ENCODE peak calls at places on chromosomes 3 and 15, in seven cellular contexts. Y is lung; N is IMR-90; C is transverse colon; A is ovary; X is CD8-positive, alpha-beta T cell; S is sigmoid colon. H is an unnamed sample.

GRCh38 chr3:126432901-126433480 is 38.3 kb downstream of the CFAP100 start:
- DNase-seq in Y (no peak), N (no peak), C (no peak), A (no peak), X (no peak), S (peak; percentile 48), H (no peak)

GRCh38 chr3:160185711-160186110 is 39.5 kb upstream of the C3orf80 start:
- DNase-seq in Y (no peak), N (no peak), C (no peak), A (no peak), X (no peak), S (no peak), H (no peak)

GRCh38 chr3:196603683-196604082 is 35.2 kb downstream of the FBXO45 start:
- DNase-seq in Y (no peak), N (no peak), C (no peak), A (no peak), X (no peak), S (no peak), H (no peak)

GRCh38 chr3:133753779-133754164 is 7.6 kb downstream of the TF start:
- DNase-seq in Y (no peak), N (no peak), C (no peak), A (no peak), X (no peak), S (no peak), H (no peak)

GRCh38 chr15:26051771-26052685 is 188.9 kb upstream of the ATP10A start:
- DNase-seq in Y (no peak), N (no peak), C (peak; percentile 7), A (no peak), X (no peak), S (peak; percentile 82), H (peak; percentile 51)

GRCh38 chr15:31271224-31271635 is 55.4 kb upstream of the KLF13 start:
- DNase-seq in Y (peak; percentile 27), N (no peak), C (no peak), A (peak; percentile 6), X (no peak), S (peak; percentile 48), H (no peak)

GRCh38 chr3:85572426-85572825 is 613.6 kb downstream of the CADM2 start:
- DNase-seq in Y (no peak), N (no peak), C (no peak), A (no peak), X (no peak), S (no peak), H (no peak)

GRCh38 chr3:99949956-99950670 is 132.5 kb downstream of the CMSS1 start:
- DNase-seq in Y (no peak), N (no peak), C (no peak), A (no peak), X (no peak), S (no peak), H (no peak)

GRCh38 chr3:28140664-28141063 is 100.8 kb upstream of the CMC1 start:
- DNase-seq in Y (no peak), N (no peak), C (no peak), A (no peak), X (no peak), S (no peak), H (no peak)

GRCh38 chr3:133295199-133295901 is 104.5 kb upstream of the BFSP2 start:
- DNase-seq in Y (no peak), N (peak; percentile 81), C (no peak), A (no peak), X (no peak), S (no peak), H (no peak)

GRCh38 chr15:74243431-74243830 is 7.3 kb downstream of the CCDC33 start:
- DNase-seq in Y (no peak), N (no peak), C (no peak), A (no peak), X (no peak), S (no peak), H (peak; percentile 86)

GRCh38 chr3:15521573-15521965 is at the start of gene COLQ:
- DNase-seq in Y (no peak), N (no peak), C (no peak), A (no peak), X (no peak), S (no peak), H (no peak)

GRCh38 chr3:175146258-175146657 is 287.1 kb downstream of the NAALADL2 start:
- DNase-seq in Y (no peak), N (peak; percentile 56), C (no peak), A (no peak), X (no peak), S (no peak), H (no peak)

GRCh38 chr15:26852980-26853379 is 13.9 kb upstream of the GABRA5 start:
- DNase-seq in Y (no peak), N (no peak), C (no peak), A (no peak), X (no peak), S (no peak), H (no peak)

GRCh38 chr15:27179789-27180188 is 208.8 kb downstream of the GABRG3 start:
- DNase-seq in Y (no peak), N (no peak), C (no peak), A (no peak), X (no peak), S (no peak), H (no peak)

GRCh38 chr15:23444269-23444668 is 2.8 kb downstream of the GOLGA6L2 start:
- DNase-seq in Y (no peak), N (no peak), C (no peak), A (no peak), X (no peak), S (no peak), H (no peak)

GRCh38 chr15:40368701-40369473 is 10.9 kb downstream of the DISP2 start:
- DNase-seq in Y (no peak), N (no peak), C (no peak), A (no peak), X (no peak), S (no peak), H (no peak)

GRCh38 chr3:49972656-49973055 is 32.7 kb downstream of the RBM6 start:
- DNase-seq in Y (no peak), N (no peak), C (no peak), A (no peak), X (no peak), S (no peak), H (no peak)

DNA sequence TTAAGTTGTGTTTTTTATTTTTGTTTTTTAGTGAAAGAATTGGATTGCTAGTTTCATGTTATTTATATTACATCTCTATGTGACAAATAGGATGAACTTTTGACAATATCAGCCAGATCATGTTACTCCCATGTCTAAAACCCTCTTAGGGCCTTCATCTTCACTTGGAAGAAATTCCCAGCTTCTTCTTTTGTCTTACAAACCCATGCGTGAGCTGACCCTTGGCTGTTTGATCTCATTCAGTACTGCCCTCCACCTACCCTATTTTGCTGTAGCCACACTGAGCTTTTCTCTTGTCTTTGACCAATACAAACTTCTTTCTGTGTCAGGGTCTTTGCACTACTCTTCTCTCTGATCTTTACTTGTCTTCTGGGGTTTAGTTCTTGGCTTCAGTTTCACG is 37.0 kb downstream of the RBM6 start:
- DNase-seq in Y (no peak), N (no peak), C (no peak), A (no peak), X (no peak), S (no peak), H (no peak)
- H3K36me3 ChIP-seq in Y (peaks cover 16% of the 10 kb centered on the region), N (peaks cover 10% of the 10 kb centered on the region), C (peaks cover 33% of the 10 kb centered on the region), A (no peaks in the 10 kb centered on the region), X (peaks cover 6% of the 10 kb centered on the region), S (peaks cover 11% of the 10 kb centered on the region), H (peaks cover 46% of the 10 kb centered on the region)

GRCh38 chr3:192571197-192571791 is 156.0 kb downstream of the FGF12 start:
- DNase-seq in Y (no peak), N (peak; percentile 32), C (no peak), A (peak; percentile 55), X (no peak), S (peak; percentile 70), H (no peak)
- H3K4me3 ChIP-seq in Y (no peak overlapping the region), N (peak overlapping the region; percentile 26), C (peak overlapping the region; percentile 20), A (peak overlapping the region; percentile 21), X (no peak overlapping the region), S (peak overlapping the region; percentile 51), H (no peak overlapping the region)

GRCh38 chr3:117350386-117350785 is 640.8 kb downstream of the TUSC7 start:
- DNase-seq in Y (no peak), N (no peak), C (no peak), A (no peak), X (no peak), S (no peak), H (no peak)

GRCh38 chr3:117349566-117349965 is 640.0 kb downstream of the TUSC7 start:
- DNase-seq in Y (no peak), N (no peak), C (no peak), A (no peak), X (no peak), S (no peak), H (no peak)

GRCh38 chr3:117356296-117356695 is 646.7 kb downstream of the TUSC7 start:
- DNase-seq in Y (no peak), N (no peak), C (no peak), A (no peak), X (no peak), S (no peak), H (no peak)

GRCh38 chr3:117358717-117359314 is 649.2 kb downstream of the TUSC7 start:
- DNase-seq in Y (no peak), N (no peak), C (no peak), A (no peak), X (no peak), S (no peak), H (peak; percentile 67)

DNA sequence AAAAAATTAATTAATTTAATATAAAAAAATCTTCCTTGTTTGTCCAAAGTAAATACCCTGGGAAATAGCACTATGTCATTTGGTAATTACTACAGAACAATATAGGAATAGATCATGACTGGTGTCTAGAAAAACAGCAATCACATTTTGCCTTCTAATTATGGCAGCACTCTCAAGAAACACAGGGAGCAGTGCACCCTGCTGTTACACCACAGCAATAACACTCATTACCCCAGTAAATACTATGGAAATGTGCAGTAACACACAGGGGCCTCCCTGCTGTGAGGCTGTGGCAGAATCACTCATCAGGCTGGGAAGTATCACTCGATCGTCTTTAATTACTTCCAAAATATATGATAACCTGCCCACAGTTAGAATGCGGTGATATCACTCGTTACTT is 646.0 kb downstream of the TUSC7 start:
- DNase-seq in Y (no peak), N (peak; percentile 22), C (no peak), A (no peak), X (no peak), S (no peak), H (peak; percentile 26)
- TF ChIP-seq CTCF in Y (no peak), N (peak; percentile 44), C (peak; percentile 56), A (no peak), X (no peak), S (peak; percentile 36), H (peak; percentile 58)

DNA sequence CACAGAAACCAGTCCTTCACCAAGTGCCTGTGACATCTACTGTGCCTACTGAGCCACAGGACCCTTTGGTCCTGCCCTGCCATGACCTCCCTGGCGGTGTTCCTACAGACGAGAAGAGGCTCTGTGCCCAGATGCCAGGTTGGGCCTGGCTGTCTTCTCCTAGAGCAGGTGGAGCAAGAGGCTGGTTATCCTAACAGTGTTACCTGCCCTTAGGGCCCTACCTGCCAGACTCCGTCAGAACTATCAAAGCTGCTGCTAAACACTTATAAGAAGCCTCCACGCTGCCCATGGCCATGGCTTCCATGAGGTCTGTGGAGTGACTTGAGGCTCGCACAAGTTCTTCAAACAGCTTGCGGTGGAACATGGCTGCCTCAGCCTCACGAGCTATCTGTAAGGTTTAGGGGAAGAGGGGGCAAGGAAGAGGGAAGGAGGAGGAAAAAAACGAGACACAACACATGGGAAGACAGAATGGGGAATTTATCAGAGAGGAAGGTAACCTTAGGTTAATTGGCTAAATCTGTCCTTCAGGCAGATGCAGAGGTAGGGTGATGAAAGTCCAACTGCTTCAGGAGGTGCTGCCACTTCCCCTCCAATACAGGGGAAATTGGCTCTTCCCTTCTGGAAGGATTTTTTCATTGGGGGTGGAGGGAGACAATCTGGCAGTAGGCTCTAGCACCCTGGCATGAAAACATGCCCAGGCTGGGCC is 5.4 kb upstream of the GRAMD2A start:
- DNase-seq in Y (no peak), N (no peak), C (no peak), A (no peak), X (no peak), S (no peak), H (no peak)
- H3K36me3 ChIP-seq in Y (peaks cover 45% of the 10 kb centered on the region), N (peaks cover 94% of the 10 kb centered on the region), C (peaks cover 72% of the 10 kb centered on the region), A (no peaks in the 10 kb centered on the region), X (peaks cover 82% of the 10 kb centered on the region), S (peaks cover 71% of the 10 kb centered on the region), H (peaks cover 100% of the 10 kb centered on the region)

H was measured in WERI-Rb-1.